ENCODE peak calls at places on chromosomes 1 and 21, in four cellular contexts. Y is HepG2, A is K562, U is H1. V is an unnamed sample.
A peak's percentile ranks its signal among the peaks of the same experiment; 100 is the strongest.

GRCh38 chr1:155940531-155940992 is 876 bp upstream of the RXFP4 start:
- DNase-seq in U (no peak), A (no peak), Y (peak; percentile 86), V (peak; percentile 84)

GRCh38 chr1:206537141-206537540 is 29.8 kb downstream of the RASSF5 start:
- DNase-seq in A (no peak), Y (no peak), U (no peak), V (no peak)

GRCh38 chr1:168623838-168624237 is 47.4 kb downstream of the XCL1 start:
- DNase-seq in A (no peak), U (no peak), Y (no peak), V (no peak)

GRCh38 chr1:242411906-242412305 is 112.6 kb downstream of the PLD5 start:
- DNase-seq in Y (no peak), U (no peak), A (no peak), V (no peak)

GRCh38 chr1:20466231-20466630 is 19.8 kb downstream of the CAMK2N1 start:
- DNase-seq in U (no peak), A (no peak), Y (no peak), V (no peak)

GRCh38 chr1:151802372-151802771 is 2.8 kb downstream of the LINGO4 start:
- DNase-seq in U (no peak), Y (no peak), A (no peak), V (no peak)

GRCh38 chr1:27142464-27142863 is 12.5 kb downstream of the SLC9A1 start:
- DNase-seq in Y (no peak), U (no peak), A (no peak), V (no peak)

GRCh38 chr1:207920481-207921050 is 9.6 kb upstream of the CD34 start:
- DNase-seq in U (no peak), Y (no peak), A (no peak), V (no peak)

GRCh38 chr1:162854245-162854860 is 6.6 kb downstream of the CCDC190 start:
- DNase-seq in A (peak; percentile 64), Y (peak; percentile 59), U (no peak), V (peak; percentile 82)

GRCh38 chr1:186670279-186670964 is 9.8 kb downstream of the PTGS2 start:
- DNase-seq in U (no peak), Y (no peak), A (no peak), V (peak; percentile 42)

GRCh38 chr1:53145942-53146708 is 3.7 kb upstream of the SLC1A7 start:
- DNase-seq in Y (peak; percentile 85), U (no peak), A (peak; percentile 50), V (peak; percentile 44)

GRCh38 chr1:59686170-59686569 is 128.6 kb upstream of the HOOK1 start:
- DNase-seq in A (no peak), U (no peak), Y (no peak), V (no peak)

GRCh38 chr1:204321665-204322064 is 38.1 kb downstream of the PLEKHA6 start:
- DNase-seq in Y (no peak), A (no peak), U (no peak), V (no peak)

GRCh38 chr1:222794656-222795474 is 20.0 kb upstream of the DISP1 start:
- DNase-seq in U (no peak), A (no peak), Y (no peak), V (no peak)

GRCh38 chr1:43221256-43221778 is 48.5 kb upstream of the TMEM125 start:
- DNase-seq in Y (no peak), U (no peak), A (no peak), V (no peak)

GRCh38 chr21:21734088-21734487 is 735.9 kb downstream of the NCAM2 start:
- DNase-seq in U (no peak), A (no peak), Y (no peak), V (no peak)

GRCh38 chr1:151860504-151861187 is 7.1 kb upstream of the THEM5 start:
- DNase-seq in U (peak; percentile 44), A (no peak), Y (no peak), V (no peak)

GRCh38 chr1:212477680-212478466 is 45.2 kb downstream of the NENF start:
- DNase-seq in A (no peak), U (no peak), Y (no peak), V (no peak)
- H2AFZ ChIP-seq in A (peak overlapping the region; percentile 7), U (no peak overlapping the region), Y (no peak overlapping the region), V (no peak overlapping the region)

GRCh38 chr1:62175568-62176179 is 19.0 kb upstream of the L1TD1 start:
- DNase-seq in U (no peak), A (peak; percentile 21), Y (peak; percentile 47), V (peak; percentile 49)
- TF ChIP-seq JUN in U (no peak), A (no peak), Y (no peak), V (no peak)

GRCh38 chr1:2194898-2195673 is 514 bp upstream of the FAAP20 start:
- DNase-seq in Y (peak; percentile 84), A (peak; percentile 82), U (peak; percentile 65), V (peak; percentile 86)

GRCh38 chr1:2195785-2196184 is 1.2 kb upstream of the FAAP20 start:
- DNase-seq in A (no peak), U (no peak), Y (no peak), V (no peak)

GRCh38 chr1:2192031-2192995 is 2.3 kb downstream of the FAAP20 start:
- DNase-seq in A (no peak), Y (no peak), U (no peak), V (no peak)

GRCh38 chr1:2194319-2194897 is at the start of gene FAAP20:
- DNase-seq in Y (peak; percentile 24), A (peak; percentile 91), U (no peak), V (no peak)

GRCh38 chr1:2193514-2194251 is 889 bp downstream of the FAAP20 start:
- DNase-seq in U (no peak), A (no peak), Y (no peak), V (no peak)
- H2AFZ ChIP-seq in U (no peak overlapping the region), A (peak overlapping the region; percentile 73), Y (no peak overlapping the region), V (no peak overlapping the region)

GRCh38 chr21:25563399-25564116 is 43.7 kb downstream of the MRPL39 start:
- DNase-seq in A (no peak), U (no peak), Y (no peak), V (peak; percentile 49)
- TF ChIP-seq JUN in A (no peak), U (no peak), Y (no peak), V (no peak)

GRCh38 chr1:9452516-9453158 is 86.6 kb upstream of the SLC25A33 start:
- DNase-seq in U (no peak), Y (no peak), A (no peak), V (no peak)

GRCh38 chr1:9451086-9451485 is 88.2 kb upstream of the SLC25A33 start:
- DNase-seq in Y (no peak), A (no peak), U (no peak), V (no peak)

GRCh38 chr1:9448132-9449105 is 90.8 kb upstream of the SLC25A33 start:
- DNase-seq in Y (no peak), U (no peak), A (no peak), V (peak; percentile 36)

GRCh38 chr1:9449106-9449627 is 90.1 kb upstream of the SLC25A33 start:
- DNase-seq in Y (peak; percentile 21), A (no peak), U (no peak), V (peak; percentile 31)

GRCh38 chr1:9449976-9450696 is 89.1 kb upstream of the SLC25A33 start:
- DNase-seq in Y (no peak), A (no peak), U (no peak), V (no peak)
- H2AFZ ChIP-seq in Y (no peak overlapping the region), A (no peak overlapping the region), U (no peak overlapping the region), V (no peak overlapping the region)

GRCh38 chr1:201876148-201876547 is 12.6 kb upstream of the SHISA4 start:
- DNase-seq in A (peak; percentile 45), U (no peak), Y (no peak), V (peak; percentile 42)
- TF ChIP-seq JUN in A (no peak), U (no peak), Y (no peak), V (no peak)